ENCODE peak calls at places on chromosomes 2 and 18, in seven cellular contexts. D, R, W, A, N, S and I are unnamed samples.

GRCh38 chr2:50782543-50782942 is 249.4 kb downstream of the NRXN1 start:
- DNase-seq in D (no peak), R (no peak), W (no peak), A (no peak), N (no peak), S (no peak), I (no peak)

GRCh38 chr2:195094330-195094729 is 562.7 kb upstream of the SLC39A10 start:
- DNase-seq in D (no peak), R (no peak), W (no peak), A (no peak), N (peak; percentile 50), S (no peak), I (no peak)

GRCh38 chr2:128366746-128367511 is 48.3 kb upstream of the HS6ST1 start:
- DNase-seq in D (no peak), R (no peak), W (peak; percentile 44), A (no peak), N (no peak), S (peak; percentile 56), I (no peak)

GRCh38 chr18:6773777-6774176 is 44.3 kb downstream of the ARHGAP28 start:
- DNase-seq in D (no peak), R (no peak), W (no peak), A (no peak), N (no peak), S (no peak), I (no peak)

GRCh38 chr18:48100712-48101165 is 170.3 kb upstream of the SMAD2 start:
- DNase-seq in D (no peak), R (no peak), W (peak; percentile 55), A (no peak), N (no peak), S (no peak), I (no peak)

GRCh38 chr18:49519041-49519971 is 32.3 kb upstream of the C18orf32 start:
- DNase-seq in D (no peak), R (no peak), W (no peak), A (no peak), N (no peak), S (no peak), I (no peak)

GRCh38 chr2:62724106-62724505 is 18.6 kb downstream of the EHBP1 start:
- DNase-seq in D (no peak), R (no peak), W (no peak), A (no peak), N (no peak), S (no peak), I (no peak)

GRCh38 chr18:49728542-49728941 is 84.8 kb downstream of the ACAA2 start:
- DNase-seq in D (peak; percentile 36), R (no peak), W (no peak), A (no peak), N (peak; percentile 57), S (no peak), I (peak; percentile 58)

GRCh38 chr2:38274286-38275276 is 102.5 kb downstream of the ATL2 start:
- DNase-seq in D (peak; percentile 26), R (peak; percentile 22), W (peak; percentile 80), A (peak; percentile 50), N (peak; percentile 84), S (no peak), I (peak; percentile 53)

GRCh38 chr2:158753561-158754302 is 41.4 kb upstream of the DAPL1 start:
- DNase-seq in D (peak; percentile 58), R (no peak), W (peak; percentile 81), A (peak; percentile 44), N (peak; percentile 72), S (no peak), I (peak; percentile 50)

GRCh38 chr2:75527676-75528075 is 33.1 kb downstream of the EVA1A start:
- DNase-seq in D (no peak), R (no peak), W (no peak), A (no peak), N (no peak), S (no peak), I (no peak)

GRCh38 chr2:140186201-140186775 is 1406.1 kb upstream of the NXPH2 start:
- DNase-seq in D (no peak), R (no peak), W (no peak), A (no peak), N (no peak), S (no peak), I (no peak)

GRCh38 chr2:241935314-241935713 is 65.8 kb downstream of the RTP5 start:
- DNase-seq in D (no peak), R (no peak), W (no peak), A (no peak), N (no peak), S (no peak), I (no peak)

GRCh38 chr2:145807978-145808377 is 1288.1 kb upstream of the ZEB2 start:
- DNase-seq in D (no peak), R (no peak), W (no peak), A (no peak), N (peak; percentile 32), S (no peak), I (no peak)

GRCh38 chr2:226797989-226798421 is 1.6 kb downstream of the IRS1 start:
- DNase-seq in D (no peak), R (no peak), W (no peak), A (no peak), N (no peak), S (no peak), I (no peak)

GRCh38 chr2:42901076-42901645 is 108.8 kb upstream of the HAAO start:
- DNase-seq in D (no peak), R (no peak), W (no peak), A (no peak), N (peak; percentile 35), S (no peak), I (no peak)

GRCh38 chr18:2083691-2084090 is 487.6 kb downstream of the METTL4 start:
- DNase-seq in D (no peak), R (no peak), W (no peak), A (no peak), N (peak; percentile 64), S (no peak), I (no peak)

GRCh38 chr2:233919938-233920337 is 2.8 kb downstream of the TRPM8 start:
- DNase-seq in D (no peak), R (no peak), W (no peak), A (no peak), N (peak; percentile 74), S (no peak), I (no peak)

GRCh38 chr2:99700482-99701398 is 210.9 kb upstream of the REV1 start:
- DNase-seq in D (no peak), R (no peak), W (no peak), A (no peak), N (peak; percentile 2), S (no peak), I (no peak)

GRCh38 chr2:192585418-192585817 is 390.7 kb upstream of the TMEFF2 start:
- DNase-seq in D (peak; percentile 34), R (no peak), W (no peak), A (no peak), N (no peak), S (no peak), I (no peak)

GRCh38 chr2:156649596-156649995 is 213.4 kb downstream of the GPD2 start:
- DNase-seq in D (no peak), R (no peak), W (no peak), A (no peak), N (no peak), S (no peak), I (peak; percentile 14)

GRCh38 chr2:109128466-109129355 is at the start of gene SH3RF3:
- DNase-seq in D (no peak), R (no peak), W (peak; percentile 63), A (no peak), N (peak; percentile 39), S (peak; percentile 86), I (peak; percentile 37)